ENCODE peak calls at places on chromosomes 2 and 18, in five cellular contexts. U is fibroblast of lung, M is osteoblast, S is GM23248, C is DND-41. E is an unnamed sample.

GRCh38 chr2:212294816-212295215 is 243.8 kb downstream of the ERBB4 start:
- DNase-seq in U (no peak), M (no peak), S (no peak), C (no peak), E (no peak)

GRCh38 chr2:159651884-159652283 is 35.5 kb upstream of the BAZ2B start:
- DNase-seq in U (no peak), M (no peak), S (no peak), C (no peak), E (no peak)

GRCh38 chr2:56357655-56358295 is 174.0 kb downstream of the CCDC85A start:
- DNase-seq in U (no peak), M (no peak), S (no peak), C (no peak), E (no peak)

GRCh38 chr2:180130403-180130802 is 123.3 kb upstream of the CWC22 start:
- DNase-seq in U (peak), M (no peak), S (peak), C (no peak), E (no peak)

GRCh38 chr2:18516112-18516511 is 44.3 kb downstream of the RDH14 start:
- DNase-seq in U (peak), M (no peak), S (peak), C (no peak), E (no peak)

GRCh38 chr2:17791121-17791902 is 24.9 kb upstream of the MSGN1 start:
- DNase-seq in U (peak), M (no peak), S (peak), C (no peak), E (no peak)

GRCh38 chr18:60892441-60892840 is 440.8 kb upstream of the CDH20 start:
- DNase-seq in U (peak), M (no peak), S (peak), C (no peak), E (no peak)

GRCh38 chr2:110216803-110217202 is 4.5 kb upstream of the MTLN start:
- DNase-seq in U (no peak), M (no peak), S (peak), C (no peak), E (no peak)

GRCh38 chr2:156196031-156196430 is 136.5 kb downstream of the NR4A2 start:
- DNase-seq in U (no peak), M (no peak), S (no peak), C (no peak), E (no peak)

GRCh38 chr2:216793386-216793785 is 66.5 kb downstream of the TNP1 start:
- DNase-seq in U (no peak), M (no peak), S (no peak), C (no peak), E (no peak)

GRCh38 chr2:236743623-236744280 is 174.1 kb downstream of the ACKR3 start:
- DNase-seq in U (peak), M (peak), S (peak), C (no peak), E (no peak)

GRCh38 chr2:220687231-220687843 is 884.8 kb downstream of the EPHA4 start:
- DNase-seq in U (peak), M (peak), S (peak), C (peak), E (peak)

GRCh38 chr2:107430006-107430405 is 396.7 kb upstream of the RGPD4 start:
- DNase-seq in U (no peak), M (no peak), S (no peak), C (no peak), E (no peak)

GRCh38 chr18:78241535-78242306 is 737.9 kb upstream of the SALL3 start:
- DNase-seq in U (no peak), M (no peak), S (no peak), C (no peak), E (no peak)

GRCh38 chr18:78240867-78241266 is 738.8 kb upstream of the SALL3 start:
- DNase-seq in U (no peak), M (no peak), S (no peak), C (no peak), E (no peak)

GRCh38 chr18:78242796-78243195 is 736.8 kb upstream of the SALL3 start:
- DNase-seq in U (no peak), M (no peak), S (peak), C (no peak), E (no peak)

GRCh38 chr18:78240091-78240490 is 739.5 kb upstream of the SALL3 start:
- DNase-seq in U (no peak), M (no peak), S (no peak), C (no peak), E (no peak)

DNA sequence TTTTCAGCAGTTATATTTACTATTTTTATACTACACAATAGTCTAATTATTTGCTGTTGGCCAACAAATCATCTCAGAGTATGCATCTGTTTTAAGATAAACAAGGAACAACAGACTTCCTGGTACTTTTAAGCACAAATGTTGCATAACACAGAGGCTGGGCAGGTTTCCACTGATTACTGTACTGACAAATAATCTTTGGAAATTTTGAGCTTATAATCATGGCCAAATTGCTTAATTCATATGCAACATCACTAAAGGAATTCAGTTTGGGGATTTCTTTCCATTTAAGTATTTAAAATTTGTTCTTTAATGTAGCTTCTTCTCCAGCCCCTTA is 737.3 kb upstream of the SALL3 start:
- DNase-seq in U (peak), M (no peak), S (peak), C (no peak), E (no peak)
- H2AFZ ChIP-seq in U (no peak), M (no peak), S (no peak), C (no peak), E (no peak)

GRCh38 chr2:143471550-143471949 is 342.3 kb downstream of the ARHGAP15 start:
- DNase-seq in U (no peak), M (no peak), S (no peak), C (no peak), E (no peak)

GRCh38 chr2:143475131-143475784 is 346.0 kb downstream of the ARHGAP15 start:
- DNase-seq in U (peak), M (no peak), S (peak), C (no peak), E (no peak)

GRCh38 chr2:143474568-143474967 is 345.3 kb downstream of the ARHGAP15 start:
- DNase-seq in U (no peak), M (no peak), S (no peak), C (no peak), E (no peak)

GRCh38 chr2:143476421-143477084 is 347.3 kb downstream of the ARHGAP15 start:
- DNase-seq in U (peak), M (no peak), S (no peak), C (no peak), E (no peak)

DNA sequence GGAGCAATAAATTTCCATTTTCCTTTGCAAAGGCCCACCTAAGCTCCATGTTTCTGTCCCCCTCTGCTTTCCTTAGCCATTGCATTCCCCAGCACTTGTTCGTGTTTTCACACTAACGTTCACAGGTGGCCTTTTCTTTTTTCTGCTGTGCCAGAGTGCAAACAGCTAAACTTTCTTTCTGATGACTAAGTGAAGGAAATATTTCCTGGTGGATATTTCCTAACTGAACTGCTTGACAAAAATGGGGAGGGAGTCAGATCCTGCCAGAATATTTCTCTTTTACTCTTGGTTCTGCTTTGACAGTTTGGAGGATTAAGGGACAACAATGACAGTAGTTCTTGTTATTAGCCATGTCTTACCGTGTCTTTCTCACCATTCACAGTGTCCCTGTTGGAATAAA is 344.0 kb downstream of the ARHGAP15 start:
- DNase-seq in U (peak), M (no peak), S (peak), C (no peak), E (no peak)
- H2AFZ ChIP-seq in U (peak), M (peak), S (peak), C (no peak), E (no peak)

DNA sequence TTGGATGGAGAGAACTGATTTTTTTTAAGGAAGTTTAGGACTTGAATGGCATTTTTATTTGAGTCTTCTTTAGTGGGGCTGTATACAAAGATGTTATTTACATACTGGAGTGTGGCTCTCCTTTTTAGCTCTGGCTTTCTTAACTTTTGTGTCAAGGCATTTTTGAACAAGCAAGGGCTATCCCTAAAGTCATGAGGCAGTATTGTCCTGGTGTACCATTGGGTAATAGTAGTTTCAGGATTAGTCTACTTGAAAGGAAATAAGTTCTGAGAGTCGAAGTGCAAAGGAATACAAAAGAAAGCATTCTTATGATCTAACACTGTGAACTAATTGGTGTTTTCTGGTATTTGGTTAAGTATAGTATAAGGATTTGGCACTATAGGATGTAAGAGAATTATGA is 1.9 kb upstream of the CYP27A1 start:
- DNase-seq in U (no peak), M (peak), S (no peak), C (no peak), E (no peak)
- H2AFZ ChIP-seq in U (no peak), M (no peak), S (no peak), C (no peak), E (no peak)

GRCh38 chr18:2218101-2218500 is 353.2 kb downstream of the METTL4 start:
- DNase-seq in U (no peak), M (no peak), S (no peak), C (no peak), E (no peak)

GRCh38 chr18:2222270-2223185 is 348.8 kb downstream of the METTL4 start:
- DNase-seq in U (no peak), M (no peak), S (no peak), C (no peak), E (no peak)

GRCh38 chr18:2223394-2223793 is 347.9 kb downstream of the METTL4 start:
- DNase-seq in U (peak), M (no peak), S (peak), C (no peak), E (no peak)

GRCh38 chr18:2223859-2224258 is 347.4 kb downstream of the METTL4 start:
- DNase-seq in U (peak), M (no peak), S (peak), C (no peak), E (no peak)
- H2AFZ ChIP-seq in U (no peak), M (peak), S (no peak), C (no peak), E (no peak)